ENCODE peak calls at places on chromosome 19, in five cellular contexts. T is mucosa of gallbladder, F is GM12891, E is ovary, P is neural crest cell. D is an unnamed sample.

GRCh38 chr19:43229315-43229714 is 23.9 kb upstream of the PSG4 start:
- DNase-seq in F (no peak), E (no peak), T (no peak), P (no peak), D (no peak)

GRCh38 chr19:3547301-3547731 is 8.3 kb downstream of the TEKTIP1 start:
- DNase-seq in F (no peak), T (no peak), P (no peak), E (peak; percentile 26), D (no peak)

GRCh38 chr19:1094655-1094977 is 559 bp downstream of the POLR2E start:
- DNase-seq in T (no peak), E (no peak), F (no peak), P (no peak), D (no peak)

GRCh38 chr19:17790059-17790780 is 4.7 kb upstream of the B3GNT3 start:
- DNase-seq in P (no peak), F (no peak), E (no peak), T (no peak), D (no peak)

GRCh38 chr19:11243798-11244169 is 4.4 kb downstream of the ANGPTL8 start:
- DNase-seq in T (no peak), F (no peak), E (no peak), P (no peak), D (no peak)

GRCh38 chr19:18310966-18311365 is 11.9 kb downstream of the LSM4 start:
- DNase-seq in T (no peak), F (no peak), E (no peak), P (no peak), D (no peak)

GRCh38 chr19:51031880-51032225 is 2.9 kb downstream of the KLK12 start:
- DNase-seq in F (no peak), T (no peak), E (no peak), P (no peak), D (no peak)

GRCh38 chr19:49436381-49437017 is 4.8 kb downstream of the SLC17A7 start:
- DNase-seq in P (no peak), E (no peak), T (no peak), F (no peak), D (no peak)

GRCh38 chr19:4374451-4375163 is 25.7 kb downstream of the SH3GL1 start:
- DNase-seq in F (no peak), T (peak; percentile 41), P (no peak), E (peak; percentile 67), D (peak; percentile 77)

GRCh38 chr19:14871619-14872230 is 14.2 kb downstream of the OR7A17 start:
- DNase-seq in F (no peak), P (no peak), T (no peak), E (no peak), D (no peak)

GRCh38 chr19:10718205-10719196 is 622 bp downstream of the DNM2 start:
- DNase-seq in E (peak; percentile 51), P (peak; percentile 29), F (peak; percentile 47), T (no peak), D (peak; percentile 89)

GRCh38 chr19:39524495-39524894 is 8.2 kb downstream of the EID2B start:
- DNase-seq in F (no peak), E (no peak), P (no peak), T (no peak), D (no peak)

GRCh38 chr19:15251749-15252397 is 19.6 kb upstream of the EPHX3 start:
- DNase-seq in F (no peak), E (peak; percentile 89), T (peak; percentile 58), P (peak; percentile 53), D (peak; percentile 94)